ENCODE peak calls at places on chromosome X, in seven cellular contexts. One of them, this sample, is unnamed.
A peak's percentile ranks its signal among the peaks of the same experiment; 100 is the strongest.

GRCh38 chrX:104482757-104483156 is 83.2 kb upstream of the IL1RAPL2 start:
- DNase-seq in progenitor cell of endocrine pancreas: no peak
- DNase-seq in tibial artery: no peak
- DNase-seq in thyroid gland: no peak
- DNase-seq in D341Med: no peak
- DNase-seq in stomach: no peak
- DNase-seq in NCI-H510A treated with DMSO at 0.1 percent for 48 hours: no peak
- DNase-seq in this sample: no peak

GRCh38 chrX:46559062-46559461 is 13.8 kb upstream of the ZNF674 start:
- DNase-seq in D341Med: no peak
- DNase-seq in stomach: no peak
- DNase-seq in thyroid gland: no peak
- DNase-seq in progenitor cell of endocrine pancreas: no peak
- DNase-seq in tibial artery: no peak
- DNase-seq in NCI-H510A treated with DMSO at 0.1 percent for 48 hours: no peak
- DNase-seq in this sample: no peak

GRCh38 chrX:129188223-129188622 is 335.1 kb downstream of the SMARCA1 start:
- DNase-seq in thyroid gland: no peak
- DNase-seq in tibial artery: no peak
- DNase-seq in NCI-H510A treated with DMSO at 0.1 percent for 48 hours: no peak
- DNase-seq in progenitor cell of endocrine pancreas: no peak
- DNase-seq in stomach: no peak
- DNase-seq in D341Med: no peak
- DNase-seq in this sample: no peak

GRCh38 chrX:31423575-31424284 is 351.9 kb upstream of the FTHL17 start:
- DNase-seq in tibial artery: no peak
- DNase-seq in progenitor cell of endocrine pancreas: no peak
- DNase-seq in stomach: peak; percentile 35
- DNase-seq in NCI-H510A treated with DMSO at 0.1 percent for 48 hours: peak; percentile 25
- DNase-seq in thyroid gland: peak; percentile 5
- DNase-seq in D341Med: peak; percentile 41
- DNase-seq in this sample: no peak

GRCh38 chrX:31679861-31680260 is 608.0 kb upstream of the FTHL17 start:
- DNase-seq in progenitor cell of endocrine pancreas: no peak
- DNase-seq in stomach: no peak
- DNase-seq in D341Med: no peak
- DNase-seq in tibial artery: no peak
- DNase-seq in thyroid gland: no peak
- DNase-seq in NCI-H510A treated with DMSO at 0.1 percent for 48 hours: no peak
- DNase-seq in this sample: no peak

GRCh38 chrX:47574609-47575325 is 7.5 kb upstream of the TIMP1 start:
- DNase-seq in D341Med: no peak
- DNase-seq in tibial artery: no peak
- DNase-seq in NCI-H510A treated with DMSO at 0.1 percent for 48 hours: no peak
- DNase-seq in thyroid gland: no peak
- DNase-seq in stomach: no peak
- DNase-seq in progenitor cell of endocrine pancreas: no peak
- DNase-seq in this sample: no peak

GRCh38 chrX:107739541-107739940 is 36.0 kb downstream of the TSC22D3 start:
- DNase-seq in stomach: no peak
- DNase-seq in tibial artery: no peak
- DNase-seq in progenitor cell of endocrine pancreas: no peak
- DNase-seq in NCI-H510A treated with DMSO at 0.1 percent for 48 hours: no peak
- DNase-seq in thyroid gland: no peak
- DNase-seq in D341Med: no peak
- DNase-seq in this sample: no peak

GRCh38 chrX:17459596-17459995 is 84.6 kb downstream of the NHS start:
- DNase-seq in tibial artery: no peak
- DNase-seq in D341Med: no peak
- DNase-seq in thyroid gland: no peak
- DNase-seq in NCI-H510A treated with DMSO at 0.1 percent for 48 hours: no peak
- DNase-seq in stomach: no peak
- DNase-seq in progenitor cell of endocrine pancreas: no peak
- DNase-seq in this sample: no peak

GRCh38 chrX:112931900-112932299 is 91.3 kb upstream of the AMOT start:
- DNase-seq in thyroid gland: no peak
- DNase-seq in D341Med: no peak
- DNase-seq in NCI-H510A treated with DMSO at 0.1 percent for 48 hours: no peak
- DNase-seq in stomach: no peak
- DNase-seq in progenitor cell of endocrine pancreas: no peak
- DNase-seq in tibial artery: no peak
- DNase-seq in this sample: no peak

GRCh38 chrX:57596109-57596870 is 4.5 kb downstream of the ZXDB start:
- DNase-seq in progenitor cell of endocrine pancreas: no peak
- DNase-seq in NCI-H510A treated with DMSO at 0.1 percent for 48 hours: no peak
- DNase-seq in D341Med: no peak
- DNase-seq in tibial artery: no peak
- DNase-seq in stomach: no peak
- DNase-seq in thyroid gland: no peak
- DNase-seq in this sample: no peak

GRCh38 chrX:41785685-41786084 is 61.7 kb downstream of the GPR82 start:
- DNase-seq in NCI-H510A treated with DMSO at 0.1 percent for 48 hours: no peak
- DNase-seq in tibial artery: no peak
- DNase-seq in D341Med: no peak
- DNase-seq in progenitor cell of endocrine pancreas: no peak
- DNase-seq in thyroid gland: no peak
- DNase-seq in stomach: no peak
- DNase-seq in this sample: no peak